ENCODE peak calls at places on chromosomes 3 and 15, in four cellular contexts. One of them, this sample, is unnamed.

GRCh38 chr3:99647081-99647480 is 8.7 kb downstream of the COL8A1 start:
- DNase-seq in hepatic stellate cell: no peak
- DNase-seq in stimulated activated CD8-positive, alpha-beta memory T cell treated with anti-CD3 and anti-CD28 coated beads, Interleukin-12 subunit alpha, Interleukin-12 subunit beta, amount 100 ng/mL, for 1 hour: no peak
- DNase-seq in sciatic nerve: no peak
- DNase-seq in this sample: no peak

GRCh38 chr15:90644946-90645725 is 72.0 kb upstream of the BLM start:
- DNase-seq in sciatic nerve: no peak
- DNase-seq in hepatic stellate cell: no peak
- DNase-seq in stimulated activated CD8-positive, alpha-beta memory T cell treated with anti-CD3 and anti-CD28 coated beads, Interleukin-12 subunit alpha, Interleukin-12 subunit beta, amount 100 ng/mL, for 1 hour: no peak
- DNase-seq in this sample: no peak

GRCh38 chr3:3778641-3779270 is 20.5 kb upstream of the LRRN1 start:
- DNase-seq in sciatic nerve: no peak
- DNase-seq in hepatic stellate cell: no peak
- DNase-seq in stimulated activated CD8-positive, alpha-beta memory T cell treated with anti-CD3 and anti-CD28 coated beads, Interleukin-12 subunit alpha, Interleukin-12 subunit beta, amount 100 ng/mL, for 1 hour: no peak
- DNase-seq in this sample: no peak

GRCh38 chr3:176992565-176992964 is 204.7 kb downstream of the TBL1XR1 start:
- DNase-seq in hepatic stellate cell: no peak
- DNase-seq in sciatic nerve: no peak
- DNase-seq in stimulated activated CD8-positive, alpha-beta memory T cell treated with anti-CD3 and anti-CD28 coated beads, Interleukin-12 subunit alpha, Interleukin-12 subunit beta, amount 100 ng/mL, for 1 hour: no peak
- DNase-seq in this sample: no peak

GRCh38 chr3:170732660-170733245 is 137.2 kb downstream of the RPL22L1 start:
- DNase-seq in sciatic nerve: no peak
- DNase-seq in stimulated activated CD8-positive, alpha-beta memory T cell treated with anti-CD3 and anti-CD28 coated beads, Interleukin-12 subunit alpha, Interleukin-12 subunit beta, amount 100 ng/mL, for 1 hour: no peak
- DNase-seq in hepatic stellate cell: no peak
- DNase-seq in this sample: no peak

GRCh38 chr3:159169828-159170227 is 368.0 kb downstream of the MFSD1 start:
- DNase-seq in hepatic stellate cell: no peak
- DNase-seq in stimulated activated CD8-positive, alpha-beta memory T cell treated with anti-CD3 and anti-CD28 coated beads, Interleukin-12 subunit alpha, Interleukin-12 subunit beta, amount 100 ng/mL, for 1 hour: no peak
- DNase-seq in sciatic nerve: no peak
- DNase-seq in this sample: peak; percentile 78

GRCh38 chr3:69294014-69294771 is 91.7 kb downstream of the FRMD4B start:
- DNase-seq in stimulated activated CD8-positive, alpha-beta memory T cell treated with anti-CD3 and anti-CD28 coated beads, Interleukin-12 subunit alpha, Interleukin-12 subunit beta, amount 100 ng/mL, for 1 hour: no peak
- DNase-seq in hepatic stellate cell: peak; percentile 52
- DNase-seq in sciatic nerve: no peak
- DNase-seq in this sample: no peak

GRCh38 chr3:175948041-175948440 is 1088.9 kb downstream of the NAALADL2 start:
- DNase-seq in hepatic stellate cell: no peak
- DNase-seq in sciatic nerve: no peak
- DNase-seq in stimulated activated CD8-positive, alpha-beta memory T cell treated with anti-CD3 and anti-CD28 coated beads, Interleukin-12 subunit alpha, Interleukin-12 subunit beta, amount 100 ng/mL, for 1 hour: no peak
- DNase-seq in this sample: no peak

GRCh38 chr3:193744822-193745684 is 152.0 kb downstream of the OPA1 start:
- DNase-seq in hepatic stellate cell: no peak
- DNase-seq in sciatic nerve: no peak
- DNase-seq in stimulated activated CD8-positive, alpha-beta memory T cell treated with anti-CD3 and anti-CD28 coated beads, Interleukin-12 subunit alpha, Interleukin-12 subunit beta, amount 100 ng/mL, for 1 hour: no peak
- DNase-seq in this sample: no peak

GRCh38 chr3:100882571-100882981 is 110.6 kb downstream of the ABI3BP start:
- DNase-seq in sciatic nerve: no peak
- DNase-seq in stimulated activated CD8-positive, alpha-beta memory T cell treated with anti-CD3 and anti-CD28 coated beads, Interleukin-12 subunit alpha, Interleukin-12 subunit beta, amount 100 ng/mL, for 1 hour: no peak
- DNase-seq in hepatic stellate cell: no peak
- DNase-seq in this sample: no peak

GRCh38 chr3:85801955-85802354 is 843.2 kb downstream of the CADM2 start:
- DNase-seq in hepatic stellate cell: no peak
- DNase-seq in stimulated activated CD8-positive, alpha-beta memory T cell treated with anti-CD3 and anti-CD28 coated beads, Interleukin-12 subunit alpha, Interleukin-12 subunit beta, amount 100 ng/mL, for 1 hour: no peak
- DNase-seq in sciatic nerve: no peak
- DNase-seq in this sample: no peak

GRCh38 chr3:185646382-185647133 is 60.5 kb downstream of the SENP2 start:
- DNase-seq in hepatic stellate cell: no peak
- DNase-seq in sciatic nerve: no peak
- DNase-seq in stimulated activated CD8-positive, alpha-beta memory T cell treated with anti-CD3 and anti-CD28 coated beads, Interleukin-12 subunit alpha, Interleukin-12 subunit beta, amount 100 ng/mL, for 1 hour: no peak
- DNase-seq in this sample: no peak

GRCh38 chr15:39692464-39693327 is 89.9 kb downstream of the FSIP1 start:
- DNase-seq in sciatic nerve: no peak
- DNase-seq in hepatic stellate cell: no peak
- DNase-seq in stimulated activated CD8-positive, alpha-beta memory T cell treated with anti-CD3 and anti-CD28 coated beads, Interleukin-12 subunit alpha, Interleukin-12 subunit beta, amount 100 ng/mL, for 1 hour: no peak
- DNase-seq in this sample: no peak

GRCh38 chr3:127114337-127115070 is 78.4 kb upstream of the PRR23E start:
- DNase-seq in hepatic stellate cell: no peak
- DNase-seq in sciatic nerve: peak; percentile 28
- DNase-seq in stimulated activated CD8-positive, alpha-beta memory T cell treated with anti-CD3 and anti-CD28 coated beads, Interleukin-12 subunit alpha, Interleukin-12 subunit beta, amount 100 ng/mL, for 1 hour: no peak
- DNase-seq in this sample: no peak

This sample was measured in HFFc6.